ENCODE peak calls at places on chromosome 19, in four cellular contexts. One of them, this sample, is unnamed.

GRCh38 chr19:14114854-14115253 is 2.7 kb downstream of the PRKACA start:
- DNase-seq in HCT116: no peak
- DNase-seq in Panc1: no peak
- DNase-seq in K562: peak
- DNase-seq in this sample: no peak

GRCh38 chr19:48749571-48750198 is 2.8 kb downstream of the FUT1 start:
- DNase-seq in HCT116: no peak
- DNase-seq in Panc1: no peak
- DNase-seq in K562: no peak
- DNase-seq in this sample: no peak

GRCh38 chr19:50478901-50479715 is 2.5 kb upstream of the GARIN5A start:
- DNase-seq in HCT116: no peak
- DNase-seq in Panc1: no peak
- DNase-seq in K562: peak
- DNase-seq in this sample: peak

GRCh38 chr19:32022946-32023832 is 322.2 kb upstream of the ZNF507 start:
- DNase-seq in HCT116: no peak
- DNase-seq in Panc1: no peak
- DNase-seq in K562: no peak
- DNase-seq in this sample: peak

GRCh38 chr19:40523322-40524047 is 53.2 kb upstream of the SHKBP1 start:
- DNase-seq in HCT116: peak
- DNase-seq in Panc1: no peak
- DNase-seq in K562: peak
- DNase-seq in this sample: peak

GRCh38 chr19:14565765-14566711 is 5.8 kb downstream of the NDUFB7 start:
- DNase-seq in HCT116: no peak
- DNase-seq in Panc1: no peak
- DNase-seq in K562: no peak
- DNase-seq in this sample: no peak

GRCh38 chr19:32202244-32202643 is 143.2 kb upstream of the ZNF507 start:
- DNase-seq in HCT116: no peak
- DNase-seq in Panc1: no peak
- DNase-seq in K562: no peak
- DNase-seq in this sample: no peak

GRCh38 chr19:19485161-19485997 is 30.0 kb downstream of the TSSK6 start:
- DNase-seq in HCT116: no peak
- DNase-seq in Panc1: no peak
- DNase-seq in K562: no peak
- DNase-seq in this sample: no peak

GRCh38 chr19:4140237-4140711 is 13.2 kb upstream of the CREB3L3 start:
- DNase-seq in HCT116: peak
- DNase-seq in Panc1: no peak
- DNase-seq in K562: peak
- DNase-seq in this sample: peak

GRCh38 chr19:3024509-3024869 is 4.6 kb downstream of the TLE2 start:
- DNase-seq in HCT116: no peak
- DNase-seq in Panc1: no peak
- DNase-seq in K562: no peak
- DNase-seq in this sample: no peak

GRCh38 chr19:56899943-56900342 is 59.4 kb upstream of the PEG3 start:
- DNase-seq in HCT116: no peak
- DNase-seq in Panc1: no peak
- DNase-seq in K562: no peak
- DNase-seq in this sample: no peak

GRCh38 chr19:6424190-6424938 is at the start of gene KHSRP:
- DNase-seq in HCT116: no peak
- DNase-seq in Panc1: no peak
- DNase-seq in K562: peak
- DNase-seq in this sample: no peak

GRCh38 chr19:18208098-18208951 is 4.5 kb upstream of the RAB3A start:
- DNase-seq in HCT116: no peak
- DNase-seq in Panc1: no peak
- DNase-seq in K562: peak
- DNase-seq in this sample: no peak

GRCh38 chr19:36019061-36019670 is 5.2 kb upstream of the ALKBH6 start:
- DNase-seq in HCT116: no peak
- DNase-seq in Panc1: no peak
- DNase-seq in K562: no peak
- DNase-seq in this sample: no peak

GRCh38 chr19:7994114-7994513 is 11.3 kb downstream of the ELAVL1 start:
- DNase-seq in HCT116: no peak
- DNase-seq in Panc1: no peak
- DNase-seq in K562: no peak
- DNase-seq in this sample: no peak

GRCh38 chr19:22601906-22602630 is 32.1 kb upstream of the ZNF492 start:
- DNase-seq in HCT116: no peak
- DNase-seq in Panc1: no peak
- DNase-seq in K562: no peak
- DNase-seq in this sample: no peak

GRCh38 chr19:53991224-53992113 is at the start of gene CACNG6:
- DNase-seq in HCT116: no peak
- DNase-seq in Panc1: no peak
- DNase-seq in K562: no peak
- DNase-seq in this sample: no peak

GRCh38 chr19:2333027-2333806 is 4.7 kb downstream of the SPPL2B start:
- DNase-seq in HCT116: no peak
- DNase-seq in Panc1: no peak
- DNase-seq in K562: no peak
- DNase-seq in this sample: no peak

GRCh38 chr19:6273701-6274601 is 5.8 kb downstream of the MLLT1 start:
- DNase-seq in HCT116: no peak
- DNase-seq in Panc1: no peak
- DNase-seq in K562: peak
- DNase-seq in this sample: peak

GRCh38 chr19:40232479-40232878 is 6.0 kb upstream of the CCNP start:
- DNase-seq in HCT116: no peak
- DNase-seq in Panc1: no peak
- DNase-seq in K562: peak
- DNase-seq in this sample: peak

GRCh38 chr19:8569066-8569761 is 8.0 kb downstream of the MYO1F start:
- DNase-seq in HCT116: peak
- DNase-seq in Panc1: no peak
- DNase-seq in K562: peak
- DNase-seq in this sample: no peak

DNA sequence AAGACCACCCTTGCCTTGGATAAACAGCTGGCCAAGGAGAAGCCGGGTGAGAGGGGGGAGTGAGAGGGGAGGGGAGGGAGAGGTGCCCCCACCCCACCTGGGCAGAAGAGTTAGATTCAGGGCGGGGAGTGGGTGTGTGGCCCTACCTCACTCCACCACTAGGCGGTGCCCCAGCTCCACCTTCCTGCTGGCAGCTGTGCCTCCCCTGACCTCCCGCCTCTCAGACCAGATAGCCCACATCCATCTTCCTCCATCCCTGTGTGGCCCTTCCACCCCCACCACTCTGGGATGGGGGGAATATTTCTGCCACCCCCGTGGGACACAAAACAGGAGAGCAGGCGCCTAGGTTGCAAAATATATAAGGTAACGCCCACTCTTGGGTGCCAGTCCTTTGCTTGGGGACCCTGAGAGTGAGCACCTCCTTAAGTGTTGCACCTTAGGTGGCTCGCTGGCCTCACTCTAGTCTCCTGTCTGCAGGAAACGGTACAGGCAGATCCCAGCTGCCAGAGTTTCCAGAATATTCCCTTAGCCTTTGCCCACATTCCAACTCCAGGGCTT is 13.8 kb upstream of the EHD2 start:
- DNase-seq in HCT116: no peak
- DNase-seq in Panc1: no peak
- DNase-seq in K562: peak
- DNase-seq in this sample: peak
- TF ChIP-seq TCF7L2 in HCT116: no peak
- TF ChIP-seq TCF7L2 in Panc1: no peak
- TF ChIP-seq TCF7L2 in K562: no peak
- TF ChIP-seq TCF7L2 in this sample: no peak

DNA sequence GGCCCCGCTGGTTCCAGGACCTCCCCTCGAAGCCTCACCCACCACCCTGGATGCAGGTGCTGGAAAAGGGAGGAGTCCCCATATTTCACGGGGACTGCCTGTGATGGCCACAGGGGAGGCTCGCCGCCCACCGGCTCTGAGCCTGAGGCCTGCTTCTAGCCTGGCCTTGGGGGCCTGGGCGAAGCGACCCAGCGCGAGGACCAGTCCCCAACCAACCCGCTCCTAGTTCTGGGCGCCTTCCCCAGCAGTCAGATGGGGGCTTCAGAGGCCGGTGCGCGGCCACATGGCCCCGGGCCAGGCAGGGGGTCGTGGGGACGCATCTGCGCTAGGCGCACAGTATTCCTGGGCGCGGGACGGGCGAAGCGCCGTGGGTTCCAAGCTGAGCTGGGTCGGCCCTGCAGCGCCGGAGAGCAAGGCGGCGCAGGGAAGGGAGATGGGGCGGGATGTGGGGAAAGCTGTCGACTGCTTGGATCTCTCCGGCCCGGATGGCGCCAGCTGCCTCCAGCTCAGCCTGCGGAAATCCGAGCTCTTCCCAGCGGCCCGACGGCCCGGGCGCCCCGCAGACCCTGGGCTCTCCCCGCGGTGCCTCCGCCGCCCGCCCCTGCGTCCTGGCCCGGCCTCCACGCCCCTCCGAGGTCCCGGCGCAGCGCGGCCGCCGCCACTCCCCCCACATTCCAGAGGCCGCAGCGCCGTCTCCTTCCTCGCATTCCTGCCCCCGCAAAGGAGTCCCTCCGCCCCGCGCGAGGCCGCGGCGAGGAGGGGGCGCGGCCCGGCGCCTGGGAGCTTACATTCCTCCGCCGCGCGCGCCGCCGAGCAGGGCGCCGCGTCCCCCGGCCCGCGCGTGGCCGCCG is at the start of gene WTIP:
- DNase-seq in HCT116: peak
- DNase-seq in Panc1: no peak
- DNase-seq in K562: no peak
- DNase-seq in this sample: peak
- TF ChIP-seq TCF7L2 in HCT116: peak
- TF ChIP-seq TCF7L2 in Panc1: no peak
- TF ChIP-seq TCF7L2 in K562: no peak
- TF ChIP-seq TCF7L2 in this sample: no peak

GRCh38 chr19:16397791-16398529 is 73.3 kb downstream of the KLF2 start:
- DNase-seq in HCT116: no peak
- DNase-seq in Panc1: no peak
- DNase-seq in K562: no peak
- DNase-seq in this sample: no peak

GRCh38 chr19:16394681-16395375 is 70.2 kb downstream of the KLF2 start:
- DNase-seq in HCT116: no peak
- DNase-seq in Panc1: no peak
- DNase-seq in K562: no peak
- DNase-seq in this sample: no peak

GRCh38 chr19:16402076-16402475 is 69.7 kb downstream of the EPS15L1 start:
- DNase-seq in HCT116: no peak
- DNase-seq in Panc1: no peak
- DNase-seq in K562: no peak
- DNase-seq in this sample: no peak

GRCh38 chr19:16400911-16401675 is 70.7 kb downstream of the EPS15L1 start:
- DNase-seq in HCT116: no peak
- DNase-seq in Panc1: no peak
- DNase-seq in K562: no peak
- DNase-seq in this sample: no peak

DNA sequence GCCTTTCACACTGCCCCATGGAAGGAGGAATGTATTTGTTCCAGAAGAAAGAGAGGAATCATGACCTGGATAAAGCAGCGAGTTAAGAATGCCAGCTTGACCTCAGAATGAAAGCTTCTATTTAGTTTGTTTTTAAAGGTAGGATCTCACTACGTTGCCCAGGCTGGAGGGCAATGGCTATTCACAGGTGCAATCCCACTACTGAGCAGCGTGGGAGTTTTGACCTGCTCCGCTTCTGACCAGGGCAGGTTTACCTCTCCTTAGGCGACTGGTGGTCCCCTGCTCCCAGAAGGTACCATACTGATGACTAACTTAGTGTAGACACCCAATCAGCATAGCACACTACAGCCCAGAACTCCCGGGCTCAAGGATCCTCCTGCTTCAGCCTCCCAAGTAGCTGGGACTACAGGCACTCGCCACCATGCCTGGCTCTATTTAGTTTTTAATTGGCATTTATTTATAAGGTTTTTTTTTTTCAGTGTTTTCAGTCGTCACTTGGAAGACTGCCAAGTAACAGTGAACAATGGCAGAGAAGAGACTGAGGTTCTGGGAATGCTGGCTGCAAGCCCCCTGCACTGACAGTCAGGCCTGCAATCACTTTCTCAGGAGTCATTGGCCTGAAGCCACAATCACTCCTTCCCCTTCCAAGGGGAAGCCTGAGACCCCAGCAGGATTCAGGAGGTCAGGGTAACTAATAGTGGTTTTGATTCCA is 73.1 kb downstream of the EPS15L1 start:
- DNase-seq in HCT116: no peak
- DNase-seq in Panc1: no peak
- DNase-seq in K562: no peak
- DNase-seq in this sample: no peak
- TF ChIP-seq TCF7L2 in HCT116: no peak
- TF ChIP-seq TCF7L2 in Panc1: no peak
- TF ChIP-seq TCF7L2 in K562: no peak
- TF ChIP-seq TCF7L2 in this sample: no peak

GRCh38 chr19:46514589-46515289 is 19.1 kb upstream of the PNMA8B start:
- DNase-seq in HCT116: no peak
- DNase-seq in Panc1: no peak
- DNase-seq in K562: no peak
- DNase-seq in this sample: no peak

GRCh38 chr19:46515290-46515609 is 19.6 kb upstream of the PNMA8B start:
- DNase-seq in HCT116: no peak
- DNase-seq in Panc1: no peak
- DNase-seq in K562: no peak
- DNase-seq in this sample: no peak

GRCh38 chr19:46515879-46516350 is 20.2 kb upstream of the PNMA8B start:
- DNase-seq in HCT116: no peak
- DNase-seq in Panc1: no peak
- DNase-seq in K562: peak
- DNase-seq in this sample: peak

GRCh38 chr19:46511237-46511636 is 15.6 kb upstream of the PNMA8B start:
- DNase-seq in HCT116: no peak
- DNase-seq in Panc1: no peak
- DNase-seq in K562: no peak
- DNase-seq in this sample: no peak

DNA sequence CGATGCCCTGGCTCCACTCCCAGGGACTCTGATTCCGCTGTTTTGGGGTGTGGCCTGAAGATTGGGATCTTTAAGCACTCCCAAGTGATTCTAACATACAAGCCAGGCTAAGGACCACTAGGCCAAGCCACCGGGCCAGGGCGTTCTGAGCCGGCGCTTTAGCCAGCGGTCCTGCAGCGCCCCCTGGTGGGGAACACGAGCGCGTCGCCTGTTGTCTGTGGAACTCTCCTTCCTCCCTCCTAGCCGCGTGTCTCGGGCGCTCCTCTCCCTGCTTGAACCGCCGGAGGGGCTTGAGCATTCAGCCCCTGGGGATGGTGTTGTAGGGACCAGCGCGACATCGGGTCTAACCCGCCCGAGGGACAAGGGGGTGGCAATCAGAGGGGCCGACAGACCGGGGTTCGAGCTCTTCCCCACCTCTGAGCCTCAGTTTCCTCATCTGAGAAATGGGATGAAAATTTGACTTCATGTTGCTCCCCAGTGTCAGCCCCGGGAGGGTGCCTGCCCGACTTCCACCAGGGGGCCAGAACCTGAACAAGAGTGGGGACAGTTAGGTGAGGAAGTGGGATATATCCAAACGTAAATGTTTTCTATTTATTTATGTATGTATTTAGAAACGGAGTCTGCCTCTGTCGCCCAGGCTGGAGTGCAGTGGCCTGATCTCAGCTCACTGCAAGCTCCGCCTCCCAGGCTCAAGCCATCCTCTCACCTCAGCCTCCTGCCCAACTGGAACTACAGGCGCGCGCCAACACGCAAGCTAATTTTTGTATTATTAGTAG is 18.0 kb upstream of the PNMA8B start:
- DNase-seq in HCT116: peak
- DNase-seq in Panc1: no peak
- DNase-seq in K562: peak
- DNase-seq in this sample: peak
- TF ChIP-seq TCF7L2 in HCT116: no peak
- TF ChIP-seq TCF7L2 in Panc1: no peak
- TF ChIP-seq TCF7L2 in K562: no peak
- TF ChIP-seq TCF7L2 in this sample: no peak

This sample was measured in HepG2.